ENCODE peak calls at places on chromosomes 2 and 18, in seven cellular contexts. L is IMR-90, X is fibroblast of lung, P is body of pancreas, K is Peyer's patch, M is cardiac muscle cell, J is transverse colon. N is an unnamed sample.

GRCh38 chr2:159960413-159960812 is 102.0 kb downstream of the PLA2R1 start:
- DNase-seq in L (peak; percentile 85), X (peak; percentile 93), P (no peak), K (no peak), M (peak; percentile 88), J (no peak), N (no peak)

GRCh38 chr18:77004555-77005380 is 127.8 kb downstream of the MBP start:
- DNase-seq in L (no peak), X (no peak), P (no peak), K (no peak), M (no peak), J (no peak), N (peak; percentile 18)

GRCh38 chr2:186457908-186458307 is 28.2 kb upstream of the ZC3H15 start:
- DNase-seq in L (no peak), X (peak; percentile 42), P (no peak), K (no peak), M (no peak), J (no peak), N (no peak)

GRCh38 chr2:140601801-140602200 is 1529.0 kb downstream of the LRP1B start:
- DNase-seq in L (no peak), X (no peak), P (no peak), K (no peak), M (no peak), J (no peak), N (no peak)

GRCh38 chr2:226524381-226524843 is 275.2 kb downstream of the IRS1 start:
- DNase-seq in L (peak; percentile 95), X (peak; percentile 86), P (no peak), K (no peak), M (peak; percentile 84), J (no peak), N (no peak)

GRCh38 chr2:217396586-217396985 is 536.7 kb upstream of the TNP1 start:
- DNase-seq in L (no peak), X (no peak), P (no peak), K (no peak), M (no peak), J (no peak), N (no peak)

GRCh38 chr2:60560734-60561649 is 7.5 kb upstream of the BCL11A start:
- DNase-seq in L (no peak), X (peak; percentile 12), P (no peak), K (no peak), M (peak; percentile 49), J (no peak), N (no peak)

GRCh38 chr2:109388018-109388417 is 225.7 kb downstream of the SEPTIN10 start:
- DNase-seq in L (no peak), X (no peak), P (no peak), K (no peak), M (no peak), J (no peak), N (peak; percentile 24)

GRCh38 chr2:38184964-38185603 is 109.1 kb upstream of the CYP1B1 start:
- DNase-seq in L (peak; percentile 73), X (peak; percentile 80), P (no peak), K (no peak), M (peak; percentile 39), J (no peak), N (no peak)

GRCh38 chr2:37711308-37711731 is 39.9 kb upstream of the CDC42EP3 start:
- DNase-seq in L (peak; percentile 91), X (peak; percentile 98), P (no peak), K (peak; percentile 44), M (peak; percentile 89), J (peak; percentile 14), N (no peak)

GRCh38 chr18:62672600-62672999 is 42.7 kb upstream of the PHLPP1 start:
- DNase-seq in L (no peak), X (no peak), P (no peak), K (no peak), M (no peak), J (no peak), N (no peak)

GRCh38 chr2:83584674-83585073 is 874.4 kb downstream of the SUCLG1 start:
- DNase-seq in L (no peak), X (peak; percentile 40), P (no peak), K (no peak), M (peak; percentile 11), J (no peak), N (no peak)

GRCh38 chr2:135819211-135819610 is 17.8 kb downstream of the LCT start:
- DNase-seq in L (peak; percentile 50), X (peak; percentile 59), P (no peak), K (no peak), M (peak; percentile 41), J (peak; percentile 35), N (no peak)

GRCh38 chr18:13375302-13376255 is 157.0 kb downstream of the LDLRAD4 start:
- DNase-seq in L (peak; percentile 91), X (peak; percentile 94), P (peak; percentile 41), K (peak; percentile 56), M (peak; percentile 88), J (no peak), N (peak; percentile 84)

GRCh38 chr2:72993585-72994280 is 76.4 kb downstream of the EMX1 start:
- DNase-seq in L (no peak), X (no peak), P (peak; percentile 4), K (peak; percentile 3), M (no peak), J (no peak), N (peak; percentile 17)

DNA sequence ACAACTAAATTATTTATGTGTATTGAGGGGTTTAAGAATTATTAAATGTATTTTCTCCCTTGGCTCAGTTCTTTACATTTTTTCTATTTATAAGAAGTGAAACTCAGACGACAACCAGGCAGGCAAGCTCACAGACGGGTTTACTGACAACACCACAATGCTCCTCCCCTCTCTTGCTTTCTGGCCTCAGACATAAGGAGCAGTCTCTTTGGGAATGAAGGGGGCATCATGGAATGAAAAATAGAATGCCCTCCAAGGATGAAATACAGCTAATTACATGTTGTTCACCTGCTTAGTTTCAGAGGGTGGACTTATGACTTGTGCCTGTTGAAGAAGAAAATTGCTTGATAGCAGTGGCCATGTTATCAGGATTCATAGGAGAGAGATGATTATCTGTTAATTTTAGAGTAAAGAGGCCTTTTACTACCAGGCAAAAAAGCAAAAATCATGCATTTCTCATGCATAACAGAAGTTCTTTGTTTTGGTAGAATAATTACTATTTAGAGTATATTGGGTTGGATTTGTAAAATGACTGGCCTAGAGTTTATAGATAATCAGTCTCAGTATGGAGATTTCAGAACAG is 172.1 kb upstream of the LRRTM1 start:
- DNase-seq in L (no peak), X (no peak), P (no peak), K (no peak), M (no peak), J (no peak), N (no peak)
- H3K27ac ChIP-seq in L (no peak overlapping the region), X (no peak overlapping the region), P (no peak overlapping the region), K (no peak overlapping the region), M (peak overlapping the region; percentile 32), J (no peak overlapping the region), N (no peak overlapping the region)

GRCh38 chr2:9145752-9146430 is 60.7 kb upstream of the ASAP2 start:
- DNase-seq in L (no peak), X (no peak), P (no peak), K (no peak), M (no peak), J (no peak), N (no peak)
- TF ChIP-seq CTCF in L (no peak), X (no peak), P (no peak), K (no peak), M (no peak), J (no peak), N (no peak)

GRCh38 chr2:12010779-12011178 is 264.3 kb downstream of the LPIN1 start:
- DNase-seq in L (no peak), X (no peak), P (no peak), K (no peak), M (no peak), J (no peak), N (no peak)

GRCh38 chr2:12010059-12010458 is 263.6 kb downstream of the LPIN1 start:
- DNase-seq in L (no peak), X (no peak), P (no peak), K (no peak), M (no peak), J (no peak), N (no peak)

GRCh38 chr2:12007282-12007681 is 260.9 kb downstream of the LPIN1 start:
- DNase-seq in L (no peak), X (no peak), P (no peak), K (no peak), M (no peak), J (no peak), N (no peak)

GRCh38 chr2:12008425-12009061 is 262.1 kb downstream of the LPIN1 start:
- DNase-seq in L (peak; percentile 64), X (peak; percentile 76), P (no peak), K (no peak), M (peak; percentile 38), J (no peak), N (no peak)

GRCh38 chr2:12009323-12009905 is 263.0 kb downstream of the LPIN1 start:
- DNase-seq in L (no peak), X (no peak), P (no peak), K (no peak), M (no peak), J (no peak), N (no peak)
- H3K4me1 ChIP-seq in L (peaks cover 8% of the 10 kb centered on the region), X (peaks cover 3% of the 10 kb centered on the region), P (peaks cover 7% of the 10 kb centered on the region), K (no peaks in the 10 kb centered on the region), M (no peaks in the 10 kb centered on the region), J (no peaks in the 10 kb centered on the region), N (no peaks in the 10 kb centered on the region)

GRCh38 chr18:8703181-8703638 is 2.1 kb upstream of the MTCL1 start:
- DNase-seq in L (no peak), X (no peak), P (no peak), K (no peak), M (no peak), J (no peak), N (no peak)

GRCh38 chr18:8699948-8700347 is 5.4 kb upstream of the MTCL1 start:
- DNase-seq in L (peak; percentile 27), X (peak; percentile 22), P (no peak), K (no peak), M (peak; percentile 30), J (no peak), N (no peak)

GRCh38 chr18:8703781-8704301 is 1.5 kb upstream of the MTCL1 start:
- DNase-seq in L (no peak), X (no peak), P (peak; percentile 39), K (no peak), M (no peak), J (no peak), N (no peak)

GRCh38 chr18:8702668-8703067 is 2.7 kb upstream of the MTCL1 start:
- DNase-seq in L (no peak), X (no peak), P (no peak), K (no peak), M (no peak), J (no peak), N (no peak)

DNA sequence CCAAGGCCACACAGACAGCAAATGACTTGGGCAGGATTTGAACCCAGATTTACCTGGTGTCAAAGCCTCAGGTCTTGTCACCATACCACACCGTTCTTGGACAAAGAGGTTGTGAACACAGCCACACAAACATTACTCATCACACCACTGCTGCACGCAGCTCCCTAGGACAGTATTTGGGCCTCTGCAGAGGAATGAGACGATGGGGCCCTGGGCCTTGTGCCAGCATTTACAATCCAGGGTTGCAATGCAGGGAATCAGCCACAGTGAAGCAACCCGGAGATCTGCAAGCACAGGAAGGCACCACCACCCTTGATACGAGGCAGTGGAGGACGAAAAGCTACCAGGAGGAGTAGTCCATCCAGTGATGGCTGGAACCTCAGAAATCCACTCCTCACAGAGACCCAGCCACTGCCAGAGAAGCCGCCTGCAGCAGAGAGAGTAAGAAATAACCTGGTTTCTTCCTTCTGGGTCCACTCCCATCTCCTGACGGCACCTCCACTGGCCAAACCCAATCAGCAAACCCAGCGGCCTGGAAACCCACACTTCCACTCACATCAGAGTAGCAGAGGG is 3.7 kb upstream of the MTCL1 start:
- DNase-seq in L (peak; percentile 91), X (peak; percentile 85), P (no peak), K (no peak), M (peak; percentile 90), J (no peak), N (no peak)
- H3K27ac ChIP-seq in L (peak overlapping the region; percentile 71), X (peak overlapping the region; percentile 43), P (no peak overlapping the region), K (no peak overlapping the region), M (no peak overlapping the region), J (peak overlapping the region; percentile 32), N (no peak overlapping the region)